ENCODE peak calls at places on chromosomes 12 and 14, in five cellular contexts. One of them, this sample, is unnamed.

GRCh38 chr12:1421091-1421902 is 173.1 kb downstream of the FBXL14 start:
- DNase-seq in HepG2: no peak
- DNase-seq in K562: no peak
- DNase-seq in GM12878: no peak
- DNase-seq in H1: no peak
- DNase-seq in this sample: no peak

GRCh38 chr12:122081697-122082221 is 3.2 kb downstream of the MLXIP start:
- DNase-seq in K562: no peak
- DNase-seq in GM12878: peak; percentile 58
- DNase-seq in HepG2: no peak
- DNase-seq in H1: no peak
- DNase-seq in this sample: no peak

GRCh38 chr14:55116246-55117030 is 12.6 kb upstream of the LGALS3 start:
- DNase-seq in HepG2: peak; percentile 63
- DNase-seq in K562: no peak
- DNase-seq in H1: no peak
- DNase-seq in GM12878: no peak
- DNase-seq in this sample: no peak

GRCh38 chr12:18343708-18344107 is 82.4 kb downstream of the PIK3C2G start:
- DNase-seq in K562: no peak
- DNase-seq in H1: no peak
- DNase-seq in GM12878: no peak
- DNase-seq in HepG2: no peak
- DNase-seq in this sample: no peak

GRCh38 chr14:37874429-37875109 is 279.1 kb downstream of the TTC6 start:
- DNase-seq in K562: peak; percentile 62
- DNase-seq in H1: peak; percentile 99
- DNase-seq in HepG2: peak; percentile 90
- DNase-seq in GM12878: peak; percentile 8
- DNase-seq in this sample: peak; percentile 41

GRCh38 chr12:20189767-20190166 is 178.6 kb upstream of the PDE3A start:
- DNase-seq in GM12878: no peak
- DNase-seq in H1: no peak
- DNase-seq in HepG2: no peak
- DNase-seq in K562: no peak
- DNase-seq in this sample: peak; percentile 10

GRCh38 chr14:31692376-31692781 is 131.2 kb downstream of the NUBPL start:
- DNase-seq in GM12878: no peak
- DNase-seq in K562: no peak
- DNase-seq in H1: no peak
- DNase-seq in HepG2: no peak
- DNase-seq in this sample: peak; percentile 79

GRCh38 chr12:132393991-132394949 is 64.9 kb upstream of the GALNT9 start:
- DNase-seq in H1: no peak
- DNase-seq in GM12878: no peak
- DNase-seq in K562: peak; percentile 48
- DNase-seq in HepG2: no peak
- DNase-seq in this sample: no peak

GRCh38 chr12:29024117-29024516 is 125.0 kb upstream of the FAR2 start:
- DNase-seq in H1: no peak
- DNase-seq in K562: peak; percentile 8
- DNase-seq in GM12878: no peak
- DNase-seq in HepG2: no peak
- DNase-seq in this sample: peak; percentile 8

GRCh38 chr12:12561305-12562015 is 1.2 kb downstream of the DUSP16 start:
- DNase-seq in HepG2: peak; percentile 53
- DNase-seq in GM12878: no peak
- DNase-seq in H1: peak; percentile 68
- DNase-seq in K562: peak; percentile 25
- DNase-seq in this sample: peak; percentile 75

GRCh38 chr12:132162508-132163031 is 18.3 kb downstream of the NOC4L start:
- DNase-seq in HepG2: no peak
- DNase-seq in H1: no peak
- DNase-seq in GM12878: no peak
- DNase-seq in K562: no peak
- DNase-seq in this sample: peak; percentile 47

GRCh38 chr14:93246534-93246933 is 39.5 kb downstream of the UBR7 start:
- DNase-seq in HepG2: no peak
- DNase-seq in GM12878: no peak
- DNase-seq in K562: no peak
- DNase-seq in H1: no peak
- DNase-seq in this sample: no peak

GRCh38 chr12:7190268-7191055 is 976 bp downstream of the PEX5 start:
- DNase-seq in HepG2: peak; percentile 12
- DNase-seq in H1: peak; percentile 65
- DNase-seq in GM12878: no peak
- DNase-seq in K562: no peak
- DNase-seq in this sample: no peak

GRCh38 chr14:64760146-64760755 is 56.0 kb downstream of the PLEKHG3 start:
- DNase-seq in GM12878: no peak
- DNase-seq in K562: peak; percentile 73
- DNase-seq in HepG2: peak; percentile 34
- DNase-seq in H1: peak; percentile 92
- DNase-seq in this sample: peak; percentile 71

GRCh38 chr12:4978737-4979136 is 64.9 kb upstream of the KCNA5 start:
- DNase-seq in H1: no peak
- DNase-seq in HepG2: no peak
- DNase-seq in GM12878: no peak
- DNase-seq in K562: no peak
- DNase-seq in this sample: no peak

GRCh38 chr12:47885012-47885501 is 19.7 kb downstream of the VDR start:
- DNase-seq in GM12878: peak; percentile 71
- DNase-seq in H1: no peak
- DNase-seq in K562: no peak
- DNase-seq in HepG2: no peak
- DNase-seq in this sample: no peak

GRCh38 chr12:131628766-131629448 is 82.0 kb upstream of the SFSWAP start:
- DNase-seq in H1: no peak
- DNase-seq in GM12878: no peak
- DNase-seq in HepG2: no peak
- DNase-seq in K562: no peak
- DNase-seq in this sample: no peak

GRCh38 chr12:11433664-11434063 is 38.3 kb upstream of the PRB2 start:
- DNase-seq in HepG2: no peak
- DNase-seq in GM12878: no peak
- DNase-seq in K562: no peak
- DNase-seq in H1: no peak
- DNase-seq in this sample: no peak

GRCh38 chr12:10194160-10194559 is 15.3 kb downstream of the TMEM52B start:
- DNase-seq in H1: no peak
- DNase-seq in HepG2: no peak
- DNase-seq in K562: no peak
- DNase-seq in GM12878: no peak
- DNase-seq in this sample: no peak

GRCh38 chr14:75986439-75986765 is 839 bp downstream of the IFT43 start:
- DNase-seq in GM12878: no peak
- DNase-seq in HepG2: no peak
- DNase-seq in K562: no peak
- DNase-seq in H1: no peak
- DNase-seq in this sample: no peak

GRCh38 chr14:21267431-21267845 is 1.8 kb downstream of the HNRNPC start:
- DNase-seq in GM12878: no peak
- DNase-seq in K562: no peak
- DNase-seq in H1: peak; percentile 17
- DNase-seq in HepG2: no peak
- DNase-seq in this sample: no peak

GRCh38 chr14:73231874-73232851 is 5.1 kb upstream of the PAPLN start:
- DNase-seq in H1: peak; percentile 81
- DNase-seq in HepG2: peak; percentile 69
- DNase-seq in GM12878: no peak
- DNase-seq in K562: peak; percentile 53
- DNase-seq in this sample: peak; percentile 42

GRCh38 chr14:64891839-64892375 is 12.2 kb upstream of the SPTB start:
- DNase-seq in H1: no peak
- DNase-seq in K562: peak; percentile 30
- DNase-seq in GM12878: peak; percentile 36
- DNase-seq in HepG2: peak; percentile 56
- DNase-seq in this sample: peak; percentile 48

GRCh38 chr14:104436047-104436531 is 143.5 kb upstream of the C14orf180 start:
- DNase-seq in HepG2: no peak
- DNase-seq in GM12878: no peak
- DNase-seq in H1: peak; percentile 55
- DNase-seq in K562: no peak
- DNase-seq in this sample: peak; percentile 91

GRCh38 chr12:65670775-65671174 is 153.5 kb upstream of the HMGA2 start:
- DNase-seq in HepG2: no peak
- DNase-seq in H1: no peak
- DNase-seq in GM12878: no peak
- DNase-seq in K562: no peak
- DNase-seq in this sample: no peak

DNA sequence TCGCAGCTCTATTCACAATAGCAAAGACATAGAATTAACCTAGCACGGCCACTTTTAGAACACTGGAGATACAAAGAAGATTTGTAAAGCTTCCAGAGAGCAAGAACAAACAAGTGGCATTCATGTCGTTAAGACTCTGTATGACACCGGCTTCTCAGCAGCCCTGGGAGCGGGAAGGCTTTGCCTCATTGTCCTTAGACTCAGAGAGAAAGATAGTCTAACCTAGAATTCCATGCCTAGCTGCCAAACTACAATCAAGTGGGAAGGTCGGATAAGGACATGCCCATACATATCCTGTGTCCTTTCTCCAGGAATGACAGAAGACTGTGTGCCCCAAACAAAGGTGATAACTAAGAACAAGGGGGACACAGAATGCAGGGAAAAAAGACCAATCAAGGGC is 1038.3 kb downstream of the BCL11B start:
- DNase-seq in GM12878: no peak
- DNase-seq in K562: no peak
- DNase-seq in HepG2: no peak
- DNase-seq in H1: no peak
- DNase-seq in this sample: no peak
- TF ChIP-seq SIN3A in GM12878: no peak
- TF ChIP-seq SIN3A in K562: no peak
- TF ChIP-seq SIN3A in HepG2: no peak
- TF ChIP-seq SIN3A in H1: no peak
- TF ChIP-seq SIN3A in this sample: no peak

GRCh38 chr12:53483225-53483978 is 15.9 kb downstream of the MAP3K12 start:
- DNase-seq in K562: no peak
- DNase-seq in H1: no peak
- DNase-seq in GM12878: no peak
- DNase-seq in HepG2: no peak
- DNase-seq in this sample: no peak

GRCh38 chr12:53485955-53486729 is 13.1 kb downstream of the MAP3K12 start:
- DNase-seq in H1: no peak
- DNase-seq in GM12878: no peak
- DNase-seq in HepG2: no peak
- DNase-seq in K562: no peak
- DNase-seq in this sample: no peak

GRCh38 chr12:53486730-53487487 is 12.3 kb downstream of the MAP3K12 start:
- DNase-seq in K562: no peak
- DNase-seq in H1: no peak
- DNase-seq in GM12878: no peak
- DNase-seq in HepG2: no peak
- DNase-seq in this sample: no peak

GRCh38 chr12:53483979-53484377 is 15.3 kb downstream of the MAP3K12 start:
- DNase-seq in HepG2: no peak
- DNase-seq in H1: no peak
- DNase-seq in GM12878: no peak
- DNase-seq in K562: no peak
- DNase-seq in this sample: no peak

GRCh38 chr12:53484686-53485567 is 14.3 kb downstream of the MAP3K12 start:
- DNase-seq in GM12878: no peak
- DNase-seq in H1: no peak
- DNase-seq in HepG2: no peak
- DNase-seq in K562: no peak
- DNase-seq in this sample: no peak
- TF ChIP-seq USF2 in GM12878: no peak
- TF ChIP-seq USF2 in H1: no peak
- TF ChIP-seq USF2 in HepG2: no peak
- TF ChIP-seq USF2 in K562: no peak
- TF ChIP-seq USF2 in this sample: no peak

GRCh38 chr12:25764892-25765291 is 193.6 kb upstream of the RASSF8 start:
- DNase-seq in H1: no peak
- DNase-seq in GM12878: no peak
- DNase-seq in K562: no peak
- DNase-seq in HepG2: no peak
- DNase-seq in this sample: no peak

GRCh38 chr12:25771062-25771461 is 187.4 kb upstream of the RASSF8 start:
- DNase-seq in H1: no peak
- DNase-seq in K562: no peak
- DNase-seq in HepG2: no peak
- DNase-seq in GM12878: peak; percentile 19
- DNase-seq in this sample: no peak

GRCh38 chr12:25768151-25768550 is 190.3 kb upstream of the RASSF8 start:
- DNase-seq in H1: no peak
- DNase-seq in HepG2: no peak
- DNase-seq in K562: no peak
- DNase-seq in GM12878: no peak
- DNase-seq in this sample: no peak

GRCh38 chr12:25767613-25768012 is 190.9 kb upstream of the RASSF8 start:
- DNase-seq in GM12878: no peak
- DNase-seq in HepG2: no peak
- DNase-seq in H1: no peak
- DNase-seq in K562: no peak
- DNase-seq in this sample: no peak

GRCh38 chr12:25769076-25769945 is 189.2 kb upstream of the RASSF8 start:
- DNase-seq in HepG2: no peak
- DNase-seq in H1: no peak
- DNase-seq in K562: no peak
- DNase-seq in GM12878: no peak
- DNase-seq in this sample: no peak
- TF ChIP-seq SIN3A in HepG2: no peak
- TF ChIP-seq SIN3A in H1: no peak
- TF ChIP-seq SIN3A in K562: no peak
- TF ChIP-seq SIN3A in GM12878: no peak
- TF ChIP-seq SIN3A in this sample: no peak

GRCh38 chr12:52543985-52544888 is 8.7 kb downstream of the KRT71 start:
- DNase-seq in K562: peak; percentile 25
- DNase-seq in HepG2: no peak
- DNase-seq in H1: no peak
- DNase-seq in GM12878: no peak
- DNase-seq in this sample: no peak

GRCh38 chr12:52542785-52543318 is 10.1 kb downstream of the KRT71 start:
- DNase-seq in H1: no peak
- DNase-seq in HepG2: no peak
- DNase-seq in GM12878: no peak
- DNase-seq in K562: no peak
- DNase-seq in this sample: no peak

GRCh38 chr12:52540531-52540930 is 12.4 kb downstream of the KRT71 start:
- DNase-seq in GM12878: no peak
- DNase-seq in K562: no peak
- DNase-seq in H1: no peak
- DNase-seq in HepG2: no peak
- DNase-seq in this sample: no peak

GRCh38 chr12:52541709-52542108 is 11.2 kb downstream of the KRT71 start:
- DNase-seq in HepG2: no peak
- DNase-seq in K562: no peak
- DNase-seq in GM12878: no peak
- DNase-seq in H1: no peak
- DNase-seq in this sample: no peak

DNA sequence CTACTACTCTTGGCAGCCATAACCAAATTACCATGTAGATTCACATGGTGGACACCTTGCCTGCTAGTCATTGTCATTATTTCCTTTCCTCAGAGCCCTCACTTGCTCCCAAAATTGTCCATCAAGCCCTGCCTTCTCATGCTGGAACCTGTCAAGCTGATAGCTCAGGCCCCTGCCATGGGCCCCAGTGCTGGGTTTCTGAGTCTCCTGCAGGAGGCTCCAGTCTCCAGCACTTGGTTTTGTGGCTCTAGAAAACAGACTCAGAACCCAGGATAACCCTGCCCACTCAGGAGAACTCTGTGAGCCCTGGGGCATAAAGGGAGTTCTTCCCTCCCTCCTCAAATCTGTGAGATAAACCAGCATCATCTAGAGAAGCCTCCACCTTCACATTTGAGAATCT is 10.8 kb downstream of the KRT71 start:
- DNase-seq in GM12878: no peak
- DNase-seq in H1: no peak
- DNase-seq in K562: no peak
- DNase-seq in HepG2: no peak
- DNase-seq in this sample: no peak
- TF ChIP-seq USF2 in GM12878: no peak
- TF ChIP-seq USF2 in H1: no peak
- TF ChIP-seq USF2 in K562: no peak
- TF ChIP-seq USF2 in HepG2: no peak
- TF ChIP-seq USF2 in this sample: no peak

This sample was measured in SK-N-SH.